ENCODE peak calls at places on chromosomes 1 and 21, in four cellular contexts. K is body of pancreas, Q is transverse colon, L is pancreas. X is an unnamed sample.
A peak's percentile ranks its signal among the peaks of the same experiment; 100 is the strongest.

GRCh38 chr1:46687095-46687659 is 15.5 kb downstream of the TEX38 start:
- DNase-seq in K (peak; percentile 92), Q (peak; percentile 94), L (peak; percentile 93), X (no peak)

GRCh38 chr1:223707270-223708000 is 4.9 kb upstream of the CAPN2 start:
- DNase-seq in K (peak; percentile 83), Q (peak; percentile 77), L (no peak), X (no peak)

GRCh38 chr1:31745898-31746668 is 18.1 kb downstream of the ADGRB2 start:
- DNase-seq in K (no peak), Q (no peak), L (no peak), X (no peak)

GRCh38 chr1:189619682-189620332 is 857.9 kb downstream of the BRINP3 start:
- DNase-seq in K (no peak), Q (no peak), L (no peak), X (no peak)

GRCh38 chr1:78049396-78049795 is 3.6 kb downstream of the GIPC2 start:
- DNase-seq in K (no peak), Q (no peak), L (no peak), X (no peak)

GRCh38 chr1:22805672-22806038 is 95.0 kb downstream of the EPHB2 start:
- DNase-seq in K (no peak), Q (no peak), L (no peak), X (no peak)

GRCh38 chr1:208252126-208252853 is 8.1 kb upstream of the PLXNA2 start:
- DNase-seq in K (no peak), Q (no peak), L (no peak), X (no peak)

GRCh38 chr21:39362733-39363132 is 13.8 kb upstream of the HMGN1 start:
- DNase-seq in K (no peak), Q (no peak), L (no peak), X (no peak)

GRCh38 chr21:34715518-34715917 is 46.7 kb downstream of the CLIC6 start:
- DNase-seq in K (no peak), Q (no peak), L (no peak), X (no peak)

GRCh38 chr1:157140068-157140588 is 1.9 kb upstream of the ETV3 start:
- DNase-seq in K (no peak), Q (no peak), L (no peak), X (no peak)

GRCh38 chr1:159921700-159922498 is 3.4 kb downstream of the TAGLN2 start:
- DNase-seq in K (peak; percentile 48), Q (peak; percentile 41), L (peak; percentile 63), X (no peak)

GRCh38 chr1:113388017-113388620 is 2.2 kb upstream of the MAGI3 start:
- DNase-seq in K (no peak), Q (no peak), L (no peak), X (no peak)

GRCh38 chr1:220563564-220563963 is 35.6 kb downstream of the MARK1 start:
- DNase-seq in K (no peak), Q (no peak), L (no peak), X (no peak)

GRCh38 chr1:185813401-185813979 is 79.3 kb downstream of the HMCN1 start:
- DNase-seq in K (no peak), Q (peak; percentile 11), L (no peak), X (no peak)

GRCh38 chr1:164836614-164837018 is 277.6 kb downstream of the PBX1 start:
- DNase-seq in K (no peak), Q (no peak), L (no peak), X (no peak)

GRCh38 chr1:199308349-199308846 is 669.6 kb downstream of the PTPRC start:
- DNase-seq in K (no peak), Q (no peak), L (no peak), X (no peak)

GRCh38 chr1:199312626-199313025 is 673.8 kb downstream of the PTPRC start:
- DNase-seq in K (no peak), Q (no peak), L (no peak), X (no peak)

GRCh38 chr1:199311478-199312242 is 672.8 kb downstream of the PTPRC start:
- DNase-seq in K (no peak), Q (no peak), L (no peak), X (no peak)

GRCh38 chr1:199310701-199311100 is 671.9 kb downstream of the PTPRC start:
- DNase-seq in K (no peak), Q (no peak), L (no peak), X (no peak)

GRCh38 chr1:199313444-199313843 is 674.6 kb downstream of the PTPRC start:
- DNase-seq in K (no peak), Q (no peak), L (no peak), X (no peak)
- TF ChIP-seq CTCF in K (no peak), Q (no peak), L (no peak), X (no peak)

GRCh38 chr1:56577859-56578663 is 1.3 kb downstream of the PLPP3 start:
- DNase-seq in K (peak; percentile 77), Q (peak; percentile 68), L (peak; percentile 90), X (peak; percentile 84)

GRCh38 chr1:56578664-56578962 is 750 bp downstream of the PLPP3 start:
- DNase-seq in K (no peak), Q (no peak), L (no peak), X (no peak)

GRCh38 chr1:56575865-56576264 is 3.5 kb downstream of the PLPP3 start:
- DNase-seq in K (no peak), Q (no peak), L (no peak), X (no peak)

GRCh38 chr1:56578963-56579875 is at the start of gene PLPP3:
- DNase-seq in K (peak; percentile 89), Q (peak; percentile 83), L (peak; percentile 91), X (peak; percentile 93)

DNA sequence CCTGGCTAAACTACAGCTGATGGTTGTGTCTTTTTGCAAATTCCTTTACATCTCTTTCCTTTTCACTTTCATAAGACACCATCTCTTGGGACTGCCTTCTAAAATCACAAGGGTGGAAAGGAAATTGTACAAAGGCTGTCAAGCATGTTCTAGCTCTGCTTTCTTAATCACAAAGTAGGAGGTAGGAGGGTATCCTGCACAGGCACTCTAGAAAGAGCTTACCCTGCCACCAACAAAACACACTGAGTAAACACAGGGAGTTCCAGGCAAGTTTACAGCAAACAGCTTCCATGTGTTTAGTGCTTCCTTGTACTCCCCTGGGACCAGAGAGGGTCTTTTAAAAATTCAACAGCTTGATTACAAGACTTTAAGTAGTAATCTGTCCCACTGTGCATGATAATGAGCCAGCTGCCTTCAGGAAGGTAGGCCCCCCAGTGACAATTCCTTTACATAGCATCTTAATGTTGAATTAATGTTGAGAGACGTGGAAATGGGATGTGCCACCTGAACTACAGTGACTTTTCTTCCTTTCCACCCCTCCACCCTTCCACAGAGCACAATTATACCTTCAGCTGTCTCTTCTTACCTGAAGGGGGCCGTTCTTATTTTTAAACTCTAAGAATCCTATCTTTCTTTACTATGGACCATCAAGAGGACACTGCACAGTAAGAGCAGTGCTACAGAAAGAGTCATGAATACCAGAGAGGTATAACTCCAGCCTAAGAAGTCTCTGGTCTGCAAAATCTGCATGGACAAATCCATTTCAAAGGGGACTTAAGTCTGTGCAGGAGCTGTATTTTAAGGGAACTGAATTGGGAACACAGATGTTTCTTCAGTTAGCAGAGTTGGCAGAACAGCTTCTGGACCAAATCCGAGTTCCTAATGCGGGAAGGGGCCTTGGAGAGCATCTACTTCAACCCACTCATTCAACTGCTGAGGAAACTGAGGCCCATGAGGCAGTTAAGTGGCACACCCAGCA is 2.2 kb downstream of the PLPP3 start:
- DNase-seq in K (peak; percentile 19), Q (no peak), L (no peak), X (no peak)
- TF ChIP-seq CTCF in K (no peak), Q (peak; percentile 39), L (no peak), X (peak; percentile 63)

GRCh38 chr1:161421456-161421855 is 53.8 kb upstream of the CFAP126 start:
- DNase-seq in K (no peak), Q (no peak), L (no peak), X (no peak)
- TF ChIP-seq CTCF in K (no peak), Q (no peak), L (no peak), X (no peak)

DNA sequence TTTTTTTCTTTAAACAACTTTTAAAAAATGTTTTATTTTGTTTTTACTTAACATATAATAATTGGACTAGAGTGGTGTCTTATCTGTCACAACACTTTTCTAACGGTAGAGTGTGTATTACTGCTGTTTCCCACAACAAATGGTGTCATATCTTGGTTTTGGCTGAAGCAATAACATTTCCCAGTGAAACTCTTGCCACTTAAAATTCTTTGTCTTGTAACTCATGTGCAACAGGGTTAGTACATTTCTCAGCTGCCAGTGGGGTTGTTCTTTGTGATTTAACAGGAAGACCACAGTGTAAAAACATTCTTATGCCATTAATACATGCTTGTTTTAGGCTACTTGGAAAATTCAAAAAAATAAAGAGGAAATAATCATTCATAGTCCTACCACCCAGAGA is 43.5 kb downstream of the ALPL start:
- DNase-seq in K (no peak), Q (no peak), L (no peak), X (no peak)
- TF ChIP-seq CTCF in K (no peak), Q (no peak), L (no peak), X (no peak)

DNA sequence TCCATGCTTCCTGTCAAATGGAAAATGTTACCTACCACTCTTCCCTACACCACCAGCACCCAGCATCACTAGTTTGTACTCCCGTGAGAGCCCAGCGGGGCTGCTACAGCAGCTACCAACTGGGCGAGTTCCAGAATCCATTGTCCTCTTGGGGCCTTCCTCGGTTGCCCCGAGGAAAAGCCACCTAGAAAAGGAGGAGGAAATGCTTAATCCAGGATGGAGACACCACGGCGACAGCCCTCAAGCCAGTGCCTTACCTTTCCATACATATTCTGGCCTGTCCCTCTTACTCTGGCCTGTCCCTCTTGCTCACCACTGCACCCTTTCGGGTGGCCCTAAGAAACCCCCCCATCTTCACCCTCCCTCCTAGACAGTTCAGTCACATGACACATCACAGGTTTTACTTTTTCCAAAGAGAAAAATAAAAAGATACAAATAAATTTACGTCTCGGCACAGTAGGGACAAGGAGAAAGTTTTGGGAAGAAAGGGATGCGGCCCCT is 478 bp downstream of the RIT1 start:
- DNase-seq in K (peak; percentile 22), Q (no peak), L (no peak), X (no peak)
- TF ChIP-seq CTCF in K (no peak), Q (no peak), L (no peak), X (peak; percentile 24)

DNA sequence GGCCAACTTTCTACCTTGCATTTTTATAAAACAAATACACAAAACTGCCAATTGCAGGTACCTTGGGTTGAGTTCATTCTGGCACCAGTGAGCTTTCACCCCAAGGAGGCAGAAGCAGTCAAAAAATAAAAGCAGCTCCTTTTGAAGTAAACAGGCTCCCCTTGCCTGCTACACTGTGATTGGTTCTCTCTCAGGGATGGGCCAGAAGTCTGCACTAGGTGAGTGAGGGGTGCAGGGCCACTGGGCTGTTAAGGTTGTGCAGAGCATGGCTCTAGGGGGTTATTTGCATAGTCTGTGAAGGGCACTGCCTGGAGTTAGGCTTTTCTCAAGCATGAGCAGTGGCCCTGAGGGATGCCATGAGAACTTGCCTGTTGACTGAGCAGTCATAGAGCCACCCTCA is 39.1 kb downstream of the AKNAD1 start:
- DNase-seq in K (no peak), Q (no peak), L (no peak), X (no peak)
- TF ChIP-seq CTCF in K (no peak), Q (no peak), L (no peak), X (no peak)